ENCODE peak calls at places on chromosomes 11 and 22, in six cellular contexts. E is EL, K is non-pigmented ciliary epithelial cell, Z is HT1080, N is OCI-M1, X is NCI-H187 treated with DMSO at 0.1 percent for 48 hours. T is an unnamed sample.

GRCh38 chr11:120398184-120398583 is 62.0 kb downstream of the ARHGEF12 start:
- DNase-seq in E (peak; percentile 26), K (no peak), Z (no peak), N (no peak), X (no peak), T (no peak)

GRCh38 chr11:70734911-70735310 is 336.6 kb downstream of the CTTN start:
- DNase-seq in E (no peak), K (no peak), Z (no peak), N (no peak), X (no peak), T (no peak)

GRCh38 chr11:115590254-115590653 is 86.0 kb upstream of the CADM1 start:
- DNase-seq in E (no peak), K (no peak), Z (no peak), N (no peak), X (peak; percentile 3), T (no peak)

GRCh38 chr11:8192016-8192895 is 23.4 kb upstream of the RIC3 start:
- DNase-seq in E (peak; percentile 65), K (peak; percentile 27), Z (peak; percentile 49), N (peak; percentile 73), X (no peak), T (peak; percentile 5)

GRCh38 chr11:116312560-116313340 is 460.0 kb downstream of the BUD13 start:
- DNase-seq in E (peak; percentile 4), K (no peak), Z (peak; percentile 48), N (no peak), X (no peak), T (no peak)

GRCh38 chr11:2538951-2539735 is 94.3 kb downstream of the KCNQ1 start:
- DNase-seq in E (no peak), K (no peak), Z (no peak), N (no peak), X (no peak), T (no peak)

GRCh38 chr11:119056397-119056999 is 507 bp downstream of the HYOU1 start:
- DNase-seq in E (no peak), K (no peak), Z (no peak), N (peak; percentile 66), X (no peak), T (no peak)

GRCh38 chr22:27274770-27275449 is 526.6 kb downstream of the MN1 start:
- DNase-seq in E (no peak), K (no peak), Z (no peak), N (no peak), X (no peak), T (no peak)

GRCh38 chr11:121237686-121238658 is 54.6 kb upstream of the SC5D start:
- DNase-seq in E (no peak), K (no peak), Z (peak; percentile 66), N (no peak), X (no peak), T (no peak)

GRCh38 chr11:126607374-126607773 is 251.9 kb downstream of the ST3GAL4 start:
- DNase-seq in E (peak; percentile 59), K (no peak), Z (peak; percentile 63), N (peak; percentile 70), X (no peak), T (no peak)

GRCh38 chr11:2529636-2530035 is 84.8 kb downstream of the KCNQ1 start:
- DNase-seq in E (no peak), K (no peak), Z (no peak), N (no peak), X (no peak), T (no peak)

GRCh38 chr22:25736378-25737011 is 5.5 kb upstream of the MYO18B start:
- DNase-seq in E (no peak), K (no peak), Z (no peak), N (peak; percentile 89), X (no peak), T (no peak)

GRCh38 chr22:33923033-33923432 is 2.8 kb upstream of the LARGE1 start:
- DNase-seq in E (no peak), K (no peak), Z (no peak), N (no peak), X (no peak), T (no peak)

GRCh38 chr11:98260983-98261382 is 759.8 kb upstream of the CNTN5 start:
- DNase-seq in E (no peak), K (no peak), Z (no peak), N (no peak), X (no peak), T (no peak)

GRCh38 chr22:20601308-20601707 is 93.9 kb downstream of the MED15 start:
- DNase-seq in E (no peak), K (no peak), Z (no peak), N (no peak), X (no peak), T (no peak)

GRCh38 chr11:116256155-116256554 is 516.6 kb downstream of the BUD13 start:
- DNase-seq in E (no peak), K (no peak), Z (no peak), N (no peak), X (no peak), T (no peak)

GRCh38 chr22:25403752-25404471 is 160.6 kb upstream of the GRK3 start:
- DNase-seq in E (peak; percentile 48), K (no peak), Z (peak; percentile 23), N (peak; percentile 90), X (no peak), T (no peak)

GRCh38 chr22:49037701-49038245 is 789.9 kb downstream of the BRD1 start:
- DNase-seq in E (no peak), K (no peak), Z (no peak), N (no peak), X (no peak), T (no peak)

GRCh38 chr11:85040166-85040565 is 587.0 kb downstream of the DLG2 start:
- DNase-seq in E (no peak), K (no peak), Z (no peak), N (no peak), X (no peak), T (no peak)

GRCh38 chr22:17990942-17991341 is 33.4 kb downstream of the MICAL3 start:
- DNase-seq in E (no peak), K (no peak), Z (no peak), N (no peak), X (no peak), T (no peak)

GRCh38 chr11:92302766-92303165 is 78.1 kb downstream of the FAT3 start:
- DNase-seq in E (peak; percentile 67), K (no peak), Z (no peak), N (no peak), X (no peak), T (no peak)

GRCh38 chr11:69936750-69937149 is 117.5 kb upstream of the FGF3 start:
- DNase-seq in E (no peak), K (no peak), Z (no peak), N (no peak), X (no peak), T (no peak)

GRCh38 chr11:78560066-78560597 is 14.5 kb downstream of the NARS2 start:
- DNase-seq in E (no peak), K (no peak), Z (no peak), N (no peak), X (no peak), T (no peak)

GRCh38 chr11:75200051-75200450 is 40.5 kb upstream of the TPBGL start:
- DNase-seq in E (no peak), K (no peak), Z (no peak), N (no peak), X (no peak), T (no peak)

GRCh38 chr11:6124245-6124644 is 16.8 kb downstream of the OR56B4 start:
- DNase-seq in E (no peak), K (no peak), Z (no peak), N (peak; percentile 32), X (no peak), T (no peak)

GRCh38 chr11:12746593-12747097 is 72.4 kb downstream of the TEAD1 start:
- DNase-seq in E (peak; percentile 90), K (peak; percentile 58), Z (peak; percentile 91), N (peak; percentile 62), X (peak; percentile 78), T (no peak)

GRCh38 chr22:29584975-29585374 is 4.1 kb upstream of the NIPSNAP1 start:
- DNase-seq in E (no peak), K (no peak), Z (no peak), N (no peak), X (no peak), T (no peak)

GRCh38 chr22:32380991-32381390 is 23.3 kb downstream of the RFPL3 start:
- DNase-seq in E (no peak), K (no peak), Z (peak; percentile 71), N (no peak), X (no peak), T (no peak)

GRCh38 chr22:23065495-23066122 is 4.7 kb upstream of the GNAZ start:
- DNase-seq in E (no peak), K (no peak), Z (no peak), N (no peak), X (no peak), T (no peak)

T was measured in keratinocyte.